ENCODE peak calls at places on chromosomes 6 and 20, in six cellular contexts. I, Z, F, U, X and S are unnamed samples.

GRCh38 chr6:150617496-150618460 is 18.1 kb downstream of the PLEKHG1 start:
- DNase-seq in U (no peak), Z (no peak), X (no peak), F (no peak), I (no peak), S (no peak)

GRCh38 chr6:125004198-125004597 is 42.0 kb downstream of the RNF217 start:
- DNase-seq in Z (no peak), U (no peak), I (no peak), F (no peak), X (peak), S (no peak)

GRCh38 chr20:62918830-62919229 is 7.5 kb downstream of the DIDO1 start:
- DNase-seq in U (no peak), X (no peak), Z (no peak), F (no peak), I (no peak), S (no peak)

GRCh38 chr6:149454405-149454848 is 30.4 kb downstream of the ZC3H12D start:
- DNase-seq in U (no peak), I (peak), Z (no peak), F (no peak), X (no peak), S (peak)

GRCh38 chr6:17045581-17046322 is 56.1 kb upstream of the STMND1 start:
- DNase-seq in X (no peak), F (no peak), Z (no peak), I (no peak), U (no peak), S (peak)

GRCh38 chr20:1950836-1951235 is 43.0 kb downstream of the PDYN start:
- DNase-seq in U (no peak), Z (no peak), F (no peak), I (no peak), X (no peak), S (no peak)

GRCh38 chr6:130843575-130844320 is 16.5 kb downstream of the SMLR1 start:
- DNase-seq in I (peak), F (peak), U (peak), Z (peak), X (peak), S (peak)

GRCh38 chr6:125528614-125529013 is 220.8 kb upstream of the HEY2 start:
- DNase-seq in I (no peak), Z (no peak), X (peak), F (no peak), U (no peak), S (no peak)

GRCh38 chr6:116564921-116565872 is 6.1 kb upstream of the RWDD1 start:
- DNase-seq in F (no peak), Z (no peak), I (no peak), X (no peak), U (no peak), S (no peak)

GRCh38 chr20:56706867-56707360 is 77.8 kb downstream of the TFAP2C start:
- DNase-seq in U (no peak), I (no peak), Z (no peak), X (no peak), F (no peak), S (no peak)

GRCh38 chr6:55198708-55199107 is 24.4 kb downstream of the HCRTR2 start:
- DNase-seq in Z (no peak), F (no peak), I (no peak), U (no peak), X (no peak), S (no peak)

GRCh38 chr6:113414511-113414910 is 442.6 kb upstream of the MARCKS start:
- DNase-seq in Z (peak), I (peak), X (no peak), F (peak), U (no peak), S (peak)

GRCh38 chr6:41740366-41741162 is 5.2 kb upstream of the TFEB start:
- DNase-seq in I (no peak), U (no peak), Z (no peak), F (no peak), X (no peak), S (no peak)

GRCh38 chr20:53872561-53873248 is 197.7 kb downstream of the BCAS1 start:
- DNase-seq in F (no peak), X (no peak), Z (no peak), U (peak), I (no peak), S (peak)

GRCh38 chr6:163554663-163555062 is 140.1 kb downstream of the QKI start:
- DNase-seq in X (peak), I (peak), Z (peak), F (peak), U (no peak), S (peak)

GRCh38 chr6:44217332-44218143 is 812 bp downstream of the MYMX start:
- DNase-seq in F (no peak), X (no peak), U (no peak), I (no peak), Z (no peak), S (peak)

GRCh38 chr20:50948132-50948785 is 10.1 kb downstream of the DPM1 start:
- DNase-seq in F (no peak), I (no peak), Z (no peak), U (no peak), X (no peak), S (no peak)

GRCh38 chr6:159220093-159220492 is 50.9 kb downstream of the FNDC1 start:
- DNase-seq in Z (no peak), I (no peak), X (no peak), F (no peak), U (no peak), S (no peak)

GRCh38 chr6:41474213-41474933 is 71.8 kb upstream of the FOXP4 start:
- DNase-seq in F (no peak), I (no peak), U (no peak), Z (no peak), X (no peak), S (no peak)

GRCh38 chr6:65170273-65170672 is 536.8 kb downstream of the EYS start:
- DNase-seq in U (no peak), F (no peak), Z (no peak), X (no peak), I (no peak), S (peak)
- TF ChIP-seq SMC3 in U (no peak), F (no peak), Z (no peak), X (no peak), I (no peak), S (no peak)

GRCh38 chr20:31475472-31476312 is 604 bp downstream of the REM1 start:
- DNase-seq in Z (no peak), F (no peak), X (no peak), I (no peak), U (no peak), S (no peak)

GRCh38 chr20:31474097-31474436 is 860 bp downstream of the DEFB124 start:
- DNase-seq in Z (no peak), I (no peak), X (no peak), F (no peak), U (no peak), S (no peak)

GRCh38 chr20:31473331-31474096 is 1.4 kb downstream of the DEFB124 start:
- DNase-seq in U (no peak), Z (no peak), I (no peak), F (no peak), X (no peak), S (no peak)

GRCh38 chr20:31475032-31475431 is at the start of the genes DEFB124 and REM1:
- DNase-seq in X (no peak), I (peak), F (no peak), U (no peak), Z (no peak), S (no peak)

DNA sequence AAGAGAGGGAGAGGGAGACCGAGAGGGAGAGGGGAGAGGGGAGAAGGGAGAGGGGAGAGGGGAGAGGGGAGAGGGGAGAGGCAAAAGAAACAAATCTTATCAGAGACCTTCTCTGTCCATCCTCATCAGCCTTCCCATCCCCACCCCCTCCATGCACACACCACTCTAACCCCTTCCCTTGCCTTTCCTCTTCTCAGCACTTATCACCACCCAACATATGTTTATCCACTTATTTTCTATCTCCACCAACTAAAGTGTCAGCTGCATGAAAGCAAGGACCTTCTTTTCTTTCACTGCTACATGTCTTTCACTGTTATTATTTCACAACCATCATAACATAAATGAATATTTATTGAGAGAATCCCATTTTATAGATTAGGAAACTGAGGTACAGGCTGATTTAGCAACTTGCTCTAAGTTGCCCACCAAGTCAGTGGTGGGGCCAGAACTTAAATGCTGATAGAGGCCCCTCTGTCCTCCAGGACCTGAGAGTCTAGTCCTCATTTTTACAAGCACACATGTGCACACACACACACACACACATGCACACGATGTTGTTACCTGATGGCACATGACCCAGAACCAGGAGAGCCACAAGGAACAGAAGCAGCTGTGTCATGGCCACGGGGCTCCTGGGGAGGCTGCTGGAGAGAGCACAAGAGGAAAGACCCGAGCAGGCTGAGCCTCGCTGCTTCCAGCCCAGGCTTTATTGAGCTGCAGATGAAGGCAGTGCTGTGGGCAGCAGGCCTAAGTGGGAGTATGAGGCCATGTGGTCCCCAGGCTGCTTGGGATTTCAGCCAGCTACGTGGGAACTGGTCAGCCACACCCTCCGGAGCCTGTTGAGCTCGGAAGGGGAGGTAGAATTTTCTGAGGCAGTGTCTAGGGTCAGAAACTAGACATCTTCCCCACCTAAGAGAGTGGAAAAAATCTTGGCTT is 2.3 kb downstream of the DEFB124 start:
- DNase-seq in X (no peak), F (no peak), Z (no peak), I (no peak), U (no peak), S (no peak)
- TF ChIP-seq SMC3 in X (no peak), F (no peak), Z (no peak), I (no peak), U (no peak), S (no peak)

DNA sequence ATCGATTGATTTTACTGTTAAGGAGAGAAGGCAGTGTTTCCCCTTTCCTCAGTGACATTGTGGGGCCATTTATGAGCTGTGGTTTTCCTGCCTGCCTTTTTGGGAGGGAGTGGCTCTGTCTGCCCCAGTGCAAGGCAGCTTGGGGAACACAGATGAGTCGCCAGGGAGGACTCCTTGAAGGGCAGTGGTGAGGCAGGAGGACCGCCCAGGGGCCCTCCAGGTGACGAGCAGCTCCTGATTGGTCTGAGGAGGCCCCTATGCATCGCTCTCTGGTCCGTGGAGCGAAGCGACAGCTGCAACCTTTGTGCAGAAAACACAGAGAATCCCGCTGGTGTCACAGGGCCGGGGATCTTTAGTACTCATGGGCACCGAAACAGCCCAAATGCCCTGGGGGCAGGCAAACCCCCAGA is 100.3 kb downstream of the TMEM242 start:
- DNase-seq in F (no peak), Z (no peak), I (no peak), U (no peak), X (no peak), S (no peak)
- TF ChIP-seq SMC3 in F (no peak), Z (no peak), I (no peak), U (no peak), X (no peak), S (no peak)

GRCh38 chr20:34389206-34389953 is 26.3 kb downstream of the ITCH start:
- DNase-seq in X (no peak), I (no peak), Z (no peak), F (peak), U (no peak), S (no peak)
- TF ChIP-seq SMC3 in X (no peak), I (no peak), Z (no peak), F (no peak), U (no peak), S (no peak)

DNA sequence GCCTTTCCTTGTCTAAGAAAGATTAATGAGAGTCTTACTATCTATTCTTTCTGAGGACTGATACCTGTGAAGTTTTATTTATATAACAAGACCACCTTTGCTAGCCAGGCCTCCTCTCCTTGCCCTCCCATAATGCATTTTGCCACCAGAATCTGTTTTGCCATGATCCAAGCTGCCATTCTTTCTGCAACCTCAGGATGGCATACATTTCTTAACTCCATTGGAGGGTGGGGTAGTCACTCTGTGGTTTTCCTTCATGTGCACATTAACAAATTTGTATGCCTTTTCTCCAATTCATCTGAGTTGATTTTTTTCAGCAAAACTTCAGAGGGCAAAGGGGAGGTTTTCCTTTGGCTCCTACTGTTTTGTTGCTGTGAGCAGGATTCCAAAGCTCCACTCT is 26.4 kb upstream of the ENPP4 start:
- DNase-seq in F (no peak), I (no peak), X (no peak), Z (no peak), U (no peak), S (no peak)
- TF ChIP-seq SMC3 in F (no peak), I (no peak), X (no peak), Z (no peak), U (no peak), S (no peak)

GRCh38 chr6:4320860-4321259 is 185.5 kb upstream of the ECI2 start:
- DNase-seq in F (peak), Z (no peak), X (no peak), I (no peak), U (no peak), S (peak)
- TF ChIP-seq SMC3 in F (peak), Z (no peak), X (no peak), I (no peak), U (no peak), S (no peak)

GRCh38 chr20:17227669-17228623 is 1.1 kb downstream of the PCSK2 start:
- DNase-seq in I (peak), Z (no peak), U (no peak), F (no peak), X (no peak), S (peak)

GRCh38 chr20:17227199-17227535 is 327 bp downstream of the PCSK2 start:
- DNase-seq in F (no peak), X (no peak), U (no peak), I (peak), Z (no peak), S (no peak)

GRCh38 chr20:17228624-17229061 is 1.8 kb downstream of the PCSK2 start:
- DNase-seq in I (peak), Z (no peak), F (no peak), U (no peak), X (no peak), S (no peak)

GRCh38 chr20:17225891-17226409 is 890 bp upstream of the PCSK2 start:
- DNase-seq in I (peak), F (no peak), Z (no peak), U (no peak), X (no peak), S (no peak)

GRCh38 chr20:17226410-17227198 is at the start of gene PCSK2:
- DNase-seq in I (peak), Z (no peak), U (no peak), F (peak), X (peak), S (peak)
- TF ChIP-seq SMC3 in I (no peak), Z (no peak), U (no peak), F (no peak), X (no peak), S (no peak)